ENCODE peak calls at places on chromosomes 3 and 15, in seven cellular contexts. Z is body of pancreas, E is endothelial cell, Q is heart right ventricle, P is tibial artery, I is right atrium auricular region, Y is GM13977. O is an unnamed sample.

GRCh38 chr15:39968273-39969001 is 34.5 kb downstream of the EIF2AK4 start:
- DNase-seq in Z (no peak), E (no peak), Q (no peak), P (no peak), I (no peak), Y (no peak), O (no peak)

GRCh38 chr15:42094512-42094963 is at the start of gene PLA2G4D:
- DNase-seq in Z (no peak), E (no peak), Q (no peak), P (no peak), I (peak), Y (no peak), O (no peak)

GRCh38 chr3:44114142-44114541 is 127.5 kb upstream of the TOPAZ1 start:
- DNase-seq in Z (peak), E (peak), Q (peak), P (no peak), I (no peak), Y (peak), O (peak)

GRCh38 chr15:42879390-42879912 is 41.1 kb downstream of the TTBK2 start:
- DNase-seq in Z (peak), E (no peak), Q (no peak), P (no peak), I (no peak), Y (no peak), O (no peak)

GRCh38 chr3:159634414-159634813 is 354.2 kb upstream of the IL12A start:
- DNase-seq in Z (no peak), E (no peak), Q (no peak), P (no peak), I (no peak), Y (no peak), O (no peak)

GRCh38 chr3:125121246-125122010 is 65.6 kb upstream of the HEG1 start:
- DNase-seq in Z (no peak), E (no peak), Q (no peak), P (no peak), I (no peak), Y (peak), O (no peak)

GRCh38 chr15:45669422-45669821 is 34.6 kb downstream of the SQOR start:
- DNase-seq in Z (no peak), E (no peak), Q (no peak), P (no peak), I (no peak), Y (no peak), O (no peak)

GRCh38 chr15:27845535-27846369 is 253.4 kb downstream of the OCA2 start:
- DNase-seq in Z (no peak), E (no peak), Q (no peak), P (no peak), I (peak), Y (no peak), O (no peak)

GRCh38 chr3:63934041-63934440 is 21.9 kb upstream of the SCAANT1 start:
- DNase-seq in Z (no peak), E (peak), Q (peak), P (no peak), I (no peak), Y (no peak), O (no peak)

GRCh38 chr3:189305412-189305811 is 133.6 kb downstream of the TPRG1 start:
- DNase-seq in Z (no peak), E (no peak), Q (no peak), P (no peak), I (no peak), Y (peak), O (no peak)

GRCh38 chr3:101900736-101901135 is 51.4 kb downstream of the NFKBIZ start:
- DNase-seq in Z (no peak), E (no peak), Q (no peak), P (no peak), I (no peak), Y (no peak), O (no peak)

GRCh38 chr3:29333520-29333919 is 52.6 kb downstream of the RBMS3 start:
- DNase-seq in Z (no peak), E (no peak), Q (no peak), P (no peak), I (no peak), Y (no peak), O (no peak)

GRCh38 chr3:25542571-25543039 is 114.5 kb downstream of the RARB start:
- DNase-seq in Z (no peak), E (no peak), Q (no peak), P (no peak), I (no peak), Y (no peak), O (no peak)

GRCh38 chr3:184016169-184016570 is 1.5 kb downstream of the ABCC5 start:
- DNase-seq in Z (no peak), E (no peak), Q (no peak), P (no peak), I (no peak), Y (no peak), O (peak)

GRCh38 chr15:31157644-31158069 is 56.1 kb upstream of the TRPM1 start:
- DNase-seq in Z (peak), E (no peak), Q (no peak), P (no peak), I (peak), Y (no peak), O (peak)

GRCh38 chr3:115704661-115705338 is 81.5 kb downstream of the GAP43 start:
- DNase-seq in Z (peak), E (no peak), Q (no peak), P (no peak), I (no peak), Y (no peak), O (no peak)

GRCh38 chr3:188076176-188076575 is 77.8 kb upstream of the LPP start:
- DNase-seq in Z (no peak), E (no peak), Q (no peak), P (peak), I (no peak), Y (no peak), O (peak)

GRCh38 chr3:170961616-170962400 is 53.4 kb upstream of the EIF5A2 start:
- DNase-seq in Z (no peak), E (peak), Q (no peak), P (no peak), I (no peak), Y (no peak), O (no peak)

GRCh38 chr3:67401911-67402310 is 252.5 kb downstream of the SUCLG2 start:
- DNase-seq in Z (no peak), E (no peak), Q (no peak), P (no peak), I (no peak), Y (no peak), O (peak)

GRCh38 chr3:125310623-125311076 is 64.5 kb downstream of the ZNF148 start:
- DNase-seq in Z (peak), E (no peak), Q (no peak), P (no peak), I (no peak), Y (peak), O (no peak)

GRCh38 chr3:129777806-129778205 is 115.7 kb downstream of the TMCC1 start:
- DNase-seq in Z (no peak), E (no peak), Q (no peak), P (no peak), I (no peak), Y (no peak), O (peak)

GRCh38 chr15:63274427-63274826 is 3.0 kb upstream of the APH1B start:
- DNase-seq in Z (no peak), E (no peak), Q (no peak), P (no peak), I (no peak), Y (no peak), O (no peak)

GRCh38 chr3:187000711-187001151 is 70.4 kb downstream of the ST6GAL1 start:
- DNase-seq in Z (no peak), E (no peak), Q (no peak), P (no peak), I (no peak), Y (peak), O (no peak)

GRCh38 chr15:91100561-91101355 is 701 bp downstream of the SV2B start:
- DNase-seq in Z (no peak), E (no peak), Q (no peak), P (no peak), I (no peak), Y (no peak), O (no peak)

GRCh38 chr3:138173769-138174420 is 826 bp downstream of the DBR1 start:
- DNase-seq in Z (no peak), E (no peak), Q (no peak), P (no peak), I (no peak), Y (no peak), O (no peak)

GRCh38 chr15:27059610-27060202 is 88.7 kb downstream of the GABRG3 start:
- DNase-seq in Z (peak), E (peak), Q (peak), P (no peak), I (no peak), Y (no peak), O (peak)

GRCh38 chr3:62621171-62621570 is 247.8 kb upstream of the FEZF2 start:
- DNase-seq in Z (no peak), E (no peak), Q (no peak), P (no peak), I (no peak), Y (no peak), O (no peak)

GRCh38 chr3:57951106-57951882 is 56.9 kb upstream of the FLNB start:
- DNase-seq in Z (peak), E (no peak), Q (peak), P (peak), I (peak), Y (no peak), O (peak)

GRCh38 chr15:78996876-78997275 is 52.0 kb upstream of the CTSH start:
- DNase-seq in Z (no peak), E (no peak), Q (no peak), P (no peak), I (no peak), Y (no peak), O (no peak)

GRCh38 chr3:184801241-184801640 is 10.7 kb upstream of the VPS8 start:
- DNase-seq in Z (no peak), E (no peak), Q (no peak), P (no peak), I (no peak), Y (no peak), O (no peak)

GRCh38 chr15:31280037-31280830 is 46.4 kb upstream of the KLF13 start:
- DNase-seq in Z (peak), E (no peak), Q (peak), P (peak), I (peak), Y (no peak), O (peak)

GRCh38 chr3:155031191-155031590 is 48.9 kb upstream of the MME start:
- DNase-seq in Z (no peak), E (no peak), Q (no peak), P (no peak), I (no peak), Y (no peak), O (no peak)

GRCh38 chr3:142945023-142945422 is 18.5 kb downstream of the PAQR9 start:
- DNase-seq in Z (no peak), E (no peak), Q (no peak), P (no peak), I (no peak), Y (no peak), O (no peak)

DNA sequence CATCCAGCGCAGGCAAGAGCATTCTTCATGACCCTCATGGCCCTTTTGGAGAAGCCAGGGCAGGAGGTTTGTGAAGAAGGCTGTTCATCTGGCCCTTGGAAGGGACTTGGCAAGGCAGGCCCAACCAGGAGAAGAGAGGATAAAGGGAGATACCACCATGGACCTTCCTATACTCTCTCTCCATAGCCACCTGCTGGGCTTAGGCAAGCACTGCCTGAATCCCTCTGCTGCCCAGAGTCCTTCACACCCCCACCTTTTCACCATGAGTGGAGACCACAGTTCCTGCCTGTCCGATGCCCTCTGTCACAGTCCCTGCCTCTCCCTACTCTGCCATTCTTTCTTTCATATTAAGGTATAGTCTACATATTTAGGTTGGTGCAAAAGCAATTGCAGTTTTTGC is 10.6 kb upstream of the SFMBT1 start:
- DNase-seq in Z (no peak), E (peak), Q (no peak), P (no peak), I (peak), Y (no peak), O (no peak)
- TF ChIP-seq CTCF in Z (peak), E (no peak), Q (no peak), P (no peak), I (peak), Y (peak), O (no peak)

DNA sequence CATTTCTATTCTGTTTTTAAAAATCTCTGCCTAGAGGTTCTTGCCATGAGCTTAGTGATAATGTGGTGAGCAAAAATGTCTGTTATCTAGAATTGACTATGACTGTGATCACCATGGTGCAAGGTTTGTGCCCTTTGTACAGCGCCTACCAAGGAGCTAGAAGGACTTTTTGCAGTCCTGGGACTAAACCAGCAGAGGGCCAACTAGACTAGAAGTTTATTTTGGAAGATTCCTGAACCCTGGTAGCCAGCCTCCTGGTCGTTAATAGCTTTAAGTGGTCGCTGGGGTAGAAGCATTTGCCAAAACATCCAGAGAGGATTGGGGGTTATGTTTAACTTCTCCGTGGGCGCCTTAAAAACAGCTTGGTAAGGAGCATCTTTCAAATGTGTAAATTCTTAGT is 7.8 kb downstream of the SCG5 start:
- DNase-seq in Z (peak), E (peak), Q (no peak), P (no peak), I (no peak), Y (no peak), O (no peak)
- TF ChIP-seq CTCF in Z (peak), E (peak), Q (peak), P (no peak), I (no peak), Y (peak), O (no peak)

GRCh38 chr3:10742031-10742671 is 73.9 kb upstream of the SLC6A11 start:
- DNase-seq in Z (no peak), E (no peak), Q (no peak), P (no peak), I (no peak), Y (no peak), O (no peak)

GRCh38 chr3:10745392-10745791 is 70.6 kb upstream of the SLC6A11 start:
- DNase-seq in Z (no peak), E (no peak), Q (no peak), P (no peak), I (no peak), Y (no peak), O (no peak)

GRCh38 chr3:10743366-10744097 is 72.5 kb upstream of the SLC6A11 start:
- DNase-seq in Z (no peak), E (no peak), Q (no peak), P (no peak), I (no peak), Y (no peak), O (no peak)

GRCh38 chr3:10746001-10746400 is 70.0 kb upstream of the SLC6A11 start:
- DNase-seq in Z (no peak), E (no peak), Q (no peak), P (no peak), I (no peak), Y (no peak), O (no peak)

GRCh38 chr3:10744098-10744465 is 71.9 kb upstream of the SLC6A11 start:
- DNase-seq in Z (no peak), E (peak), Q (no peak), P (no peak), I (no peak), Y (no peak), O (no peak)
- TF ChIP-seq CTCF in Z (no peak), E (no peak), Q (no peak), P (no peak), I (no peak), Y (no peak), O (no peak)

GRCh38 chr3:38610934-38611333 is 38.6 kb downstream of the SCN5A start:
- DNase-seq in Z (no peak), E (no peak), Q (no peak), P (peak), I (no peak), Y (no peak), O (no peak)
- TF ChIP-seq CTCF in Z (no peak), E (no peak), Q (no peak), P (no peak), I (no peak), Y (no peak), O (no peak)

O was measured in testis.